ENCODE peak calls at places on chromosomes 5 and 9, in ten cellular contexts. A is activated CD8-positive, alpha-beta T cell treated with anti-CD3 and anti-CD28 coated beads, Interleukin-2, amount 10 ng/mL, durations not matched to agents 7 days and 5 days; W is Panc1; H is stimulated activated CD4-positive, alpha-beta T cell treated with anti-CD3 and anti-CD28 coated beads, Interleukin-12 subunit alpha, Interleukin-12 subunit beta, amount 100 ng/mL, for 48 hours; Z is sigmoid colon; G is NCI-H2081; V is HT1080; I is anterior cingulate cortex; E is T-helper 2 cell; T is iris pigment epithelial cell. N is an unnamed sample.

GRCh38 chr5:124236366-124237231 is 509.8 kb downstream of the ZNF608 start:
- DNase-seq in A (no peak), W (no peak), H (no peak), Z (no peak), G (no peak), V (no peak), I (no peak), E (no peak), T (no peak), N (no peak)

GRCh38 chr9:112047538-112048066 is 127.5 kb downstream of the SUSD1 start:
- DNase-seq in A (no peak), W (no peak), H (no peak), Z (no peak), G (no peak), V (peak), I (no peak), E (no peak), T (no peak), N (no peak)

GRCh38 chr5:141121985-141122384 is 367 bp downstream of the PCDHB4 start:
- DNase-seq in A (no peak), W (no peak), H (no peak), Z (no peak), G (no peak), V (no peak), I (no peak), E (no peak), T (no peak), N (no peak)

GRCh38 chr5:10319202-10319851 is 11.6 kb upstream of the CMBL start:
- DNase-seq in A (no peak), W (no peak), H (no peak), Z (peak), G (no peak), V (no peak), I (no peak), E (no peak), T (peak), N (no peak)

GRCh38 chr5:35205606-35206005 is 24.7 kb downstream of the PRLR start:
- DNase-seq in A (no peak), W (no peak), H (no peak), Z (no peak), G (no peak), V (no peak), I (no peak), E (no peak), T (no peak), N (no peak)

GRCh38 chr5:61334224-61335196 is 2.5 kb downstream of the ZSWIM6 start:
- DNase-seq in A (no peak), W (no peak), H (no peak), Z (no peak), G (no peak), V (peak), I (no peak), E (no peak), T (peak), N (no peak)

GRCh38 chr5:15241216-15241821 is 258.7 kb upstream of the FBXL7 start:
- DNase-seq in A (no peak), W (no peak), H (no peak), Z (no peak), G (no peak), V (peak), I (no peak), E (no peak), T (no peak), N (no peak)

GRCh38 chr9:87194471-87194870 is 247.2 kb upstream of the GAS1 start:
- DNase-seq in A (no peak), W (no peak), H (no peak), Z (no peak), G (no peak), V (no peak), I (no peak), E (no peak), T (peak), N (no peak)

GRCh38 chr9:83630938-83631457 is 8.1 kb downstream of the IDNK start:
- DNase-seq in A (no peak), W (no peak), H (no peak), Z (no peak), G (no peak), V (no peak), I (no peak), E (no peak), T (peak), N (no peak)

GRCh38 chr9:33452828-33453271 is 5.5 kb upstream of the AQP3 start:
- DNase-seq in A (peak), W (no peak), H (peak), Z (no peak), G (peak), V (peak), I (no peak), E (peak), T (peak), N (peak)

GRCh38 chr9:37926737-37927590 is 23.0 kb upstream of the SLC25A51 start:
- DNase-seq in A (no peak), W (no peak), H (no peak), Z (no peak), G (no peak), V (no peak), I (peak), E (no peak), T (no peak), N (no peak)

GRCh38 chr5:61254969-61255555 is 77.0 kb upstream of the ZSWIM6 start:
- DNase-seq in A (no peak), W (no peak), H (no peak), Z (no peak), G (no peak), V (no peak), I (no peak), E (no peak), T (no peak), N (no peak)

GRCh38 chr5:145718956-145719355 is 116.2 kb downstream of the PRELID2 start:
- DNase-seq in A (no peak), W (no peak), H (no peak), Z (no peak), G (peak), V (peak), I (no peak), E (no peak), T (peak), N (no peak)

GRCh38 chr9:87422999-87423398 is 74.7 kb upstream of the DAPK1 start:
- DNase-seq in A (no peak), W (no peak), H (no peak), Z (no peak), G (no peak), V (no peak), I (no peak), E (no peak), T (no peak), N (no peak)

GRCh38 chr9:121358747-121359146 is 11.3 kb downstream of the STOM start:
- DNase-seq in A (no peak), W (no peak), H (no peak), Z (no peak), G (no peak), V (peak), I (no peak), E (no peak), T (no peak), N (no peak)

GRCh38 chr9:107175826-107176500 is 107.1 kb upstream of the RAD23B start:
- DNase-seq in A (no peak), W (no peak), H (no peak), Z (no peak), G (no peak), V (no peak), I (no peak), E (no peak), T (no peak), N (no peak)

GRCh38 chr9:74770508-74771261 is 117.0 kb downstream of the TRPM6 start:
- DNase-seq in A (peak), W (peak), H (peak), Z (no peak), G (no peak), V (peak), I (no peak), E (peak), T (peak), N (no peak)

GRCh38 chr9:124045076-124045829 is 33.7 kb downstream of the LHX2 start:
- DNase-seq in A (no peak), W (no peak), H (no peak), Z (peak), G (no peak), V (no peak), I (no peak), E (no peak), T (peak), N (no peak)

GRCh38 chr5:172048539-172049101 is 42.2 kb upstream of the FBXW11 start:
- DNase-seq in A (no peak), W (no peak), H (no peak), Z (no peak), G (no peak), V (peak), I (no peak), E (no peak), T (peak), N (no peak)

N was measured in stimulated activated effector memory CD8-positive, alpha-beta T cell treated with anti-CD3 and anti-CD28 coated beads, Interleukin-12 subunit alpha, Interleukin-12 subunit beta, amount 100 ng/mL, for 72 hours.